ENCODE peak calls at places on chromosome 13, in nine cellular contexts. One of them, this sample, is unnamed.

GRCh38 chr13:32246468-32246867 is 68.7 kb downstream of the ZAR1L start:
- DNase-seq in psoas muscle: no peak
- DNase-seq in pancreas: no peak
- DNase-seq in tibial artery: peak; percentile 55
- DNase-seq in tibial nerve: peak; percentile 50
- DNase-seq in naive thymus-derived CD4-positive, alpha-beta T cell: no peak
- DNase-seq in GM23338: peak; percentile 93
- DNase-seq in Peyer's patch: peak; percentile 34
- DNase-seq in MM.1S: peak; percentile 37
- DNase-seq in this sample: peak; percentile 8

GRCh38 chr13:103878891-103879605 is 812.8 kb upstream of the SLC10A2 start:
- DNase-seq in psoas muscle: no peak
- DNase-seq in pancreas: no peak
- DNase-seq in tibial artery: no peak
- DNase-seq in tibial nerve: no peak
- DNase-seq in naive thymus-derived CD4-positive, alpha-beta T cell: no peak
- DNase-seq in GM23338: no peak
- DNase-seq in Peyer's patch: no peak
- DNase-seq in MM.1S: no peak
- DNase-seq in this sample: no peak

GRCh38 chr13:59643906-59644626 is 519.7 kb downstream of the DIAPH3 start:
- DNase-seq in psoas muscle: no peak
- DNase-seq in pancreas: no peak
- DNase-seq in tibial artery: no peak
- DNase-seq in tibial nerve: no peak
- DNase-seq in naive thymus-derived CD4-positive, alpha-beta T cell: no peak
- DNase-seq in GM23338: peak; percentile 19
- DNase-seq in Peyer's patch: no peak
- DNase-seq in MM.1S: no peak
- DNase-seq in this sample: no peak

GRCh38 chr13:60261432-60262351 is 98.0 kb upstream of the DIAPH3 start:
- DNase-seq in psoas muscle: no peak
- DNase-seq in pancreas: peak; percentile 45
- DNase-seq in tibial artery: no peak
- DNase-seq in tibial nerve: no peak
- DNase-seq in naive thymus-derived CD4-positive, alpha-beta T cell: no peak
- DNase-seq in GM23338: peak; percentile 95
- DNase-seq in Peyer's patch: no peak
- DNase-seq in MM.1S: no peak
- DNase-seq in this sample: no peak

GRCh38 chr13:82740442-82740841 is 1141.8 kb downstream of the SLITRK1 start:
- DNase-seq in psoas muscle: no peak
- DNase-seq in pancreas: no peak
- DNase-seq in tibial artery: no peak
- DNase-seq in tibial nerve: no peak
- DNase-seq in naive thymus-derived CD4-positive, alpha-beta T cell: no peak
- DNase-seq in GM23338: no peak
- DNase-seq in Peyer's patch: no peak
- DNase-seq in MM.1S: no peak
- DNase-seq in this sample: no peak

GRCh38 chr13:104382941-104383340 is 1316.7 kb upstream of the SLC10A2 start:
- DNase-seq in psoas muscle: no peak
- DNase-seq in pancreas: no peak
- DNase-seq in tibial artery: no peak
- DNase-seq in tibial nerve: no peak
- DNase-seq in naive thymus-derived CD4-positive, alpha-beta T cell: no peak
- DNase-seq in GM23338: no peak
- DNase-seq in Peyer's patch: no peak
- DNase-seq in MM.1S: no peak
- DNase-seq in this sample: no peak

GRCh38 chr13:36998624-36999041 is 507 bp downstream of the ALG5 start:
- DNase-seq in psoas muscle: peak; percentile 57
- DNase-seq in pancreas: peak; percentile 39
- DNase-seq in tibial artery: peak; percentile 27
- DNase-seq in tibial nerve: no peak
- DNase-seq in naive thymus-derived CD4-positive, alpha-beta T cell: no peak
- DNase-seq in GM23338: peak; percentile 47
- DNase-seq in Peyer's patch: peak; percentile 16
- DNase-seq in MM.1S: peak; percentile 7
- DNase-seq in this sample: peak; percentile 0

GRCh38 chr13:38670627-38671026 is 16.2 kb upstream of the FREM2 start:
- DNase-seq in psoas muscle: no peak
- DNase-seq in pancreas: no peak
- DNase-seq in tibial artery: no peak
- DNase-seq in tibial nerve: no peak
- DNase-seq in naive thymus-derived CD4-positive, alpha-beta T cell: no peak
- DNase-seq in GM23338: no peak
- DNase-seq in Peyer's patch: no peak
- DNase-seq in MM.1S: no peak
- DNase-seq in this sample: no peak

GRCh38 chr13:24184265-24184841 is 23.8 kb downstream of the SPATA13 start:
- DNase-seq in psoas muscle: no peak
- DNase-seq in pancreas: no peak
- DNase-seq in tibial artery: no peak
- DNase-seq in tibial nerve: no peak
- DNase-seq in naive thymus-derived CD4-positive, alpha-beta T cell: no peak
- DNase-seq in GM23338: no peak
- DNase-seq in Peyer's patch: no peak
- DNase-seq in MM.1S: no peak
- DNase-seq in this sample: no peak

DNA sequence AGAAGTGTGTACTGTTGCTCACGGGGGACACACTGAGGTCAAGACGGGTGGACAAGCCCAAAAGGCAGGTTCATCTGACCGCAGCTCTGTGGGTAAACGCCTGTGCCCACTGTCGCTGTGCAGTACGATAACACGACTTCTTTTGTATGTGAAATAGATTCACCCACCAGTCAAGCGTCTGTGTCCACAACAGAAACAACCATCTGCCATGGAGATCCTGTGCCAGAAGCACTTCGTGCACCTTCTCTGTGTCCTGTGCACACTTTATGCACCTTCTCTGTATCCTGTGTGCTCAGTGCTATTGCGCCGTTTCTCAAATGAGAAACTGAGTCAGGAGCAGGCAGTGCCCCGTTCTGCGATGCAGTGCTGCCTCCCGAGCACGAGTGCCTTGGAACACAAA is 138.9 kb downstream of the ATP11A start:
- DNase-seq in psoas muscle: no peak
- DNase-seq in pancreas: no peak
- DNase-seq in tibial artery: no peak
- DNase-seq in tibial nerve: no peak
- DNase-seq in naive thymus-derived CD4-positive, alpha-beta T cell: no peak
- DNase-seq in GM23338: no peak
- DNase-seq in Peyer's patch: no peak
- DNase-seq in MM.1S: no peak
- DNase-seq in this sample: no peak
- H3K36me3 ChIP-seq in psoas muscle: peaks cover 93% of the 10 kb centered on the region
- H3K36me3 ChIP-seq in pancreas: peaks cover 4% of the 10 kb centered on the region
- H3K36me3 ChIP-seq in tibial artery: peaks cover 63% of the 10 kb centered on the region
- H3K36me3 ChIP-seq in tibial nerve: peaks cover 94% of the 10 kb centered on the region
- H3K36me3 ChIP-seq in naive thymus-derived CD4-positive, alpha-beta T cell: no peaks in the 10 kb centered on the region
- H3K36me3 ChIP-seq in GM23338: peaks cover 11% of the 10 kb centered on the region
- H3K36me3 ChIP-seq in Peyer's patch: no peaks in the 10 kb centered on the region
- H3K36me3 ChIP-seq in MM.1S: peaks cover 2% of the 10 kb centered on the region
- H3K36me3 ChIP-seq in this sample: peaks cover 11% of the 10 kb centered on the region

GRCh38 chr13:112929778-112930055 is 39.3 kb upstream of the MCF2L start:
- DNase-seq in psoas muscle: no peak
- DNase-seq in pancreas: no peak
- DNase-seq in tibial artery: no peak
- DNase-seq in tibial nerve: no peak
- DNase-seq in naive thymus-derived CD4-positive, alpha-beta T cell: no peak
- DNase-seq in GM23338: no peak
- DNase-seq in Peyer's patch: no peak
- DNase-seq in MM.1S: no peak
- DNase-seq in this sample: no peak

GRCh38 chr13:112930192-112930591 is 38.8 kb upstream of the MCF2L start:
- DNase-seq in psoas muscle: no peak
- DNase-seq in pancreas: no peak
- DNase-seq in tibial artery: no peak
- DNase-seq in tibial nerve: no peak
- DNase-seq in naive thymus-derived CD4-positive, alpha-beta T cell: no peak
- DNase-seq in GM23338: no peak
- DNase-seq in Peyer's patch: no peak
- DNase-seq in MM.1S: no peak
- DNase-seq in this sample: no peak

GRCh38 chr13:112928958-112929777 is 39.8 kb upstream of the MCF2L start:
- DNase-seq in psoas muscle: no peak
- DNase-seq in pancreas: no peak
- DNase-seq in tibial artery: no peak
- DNase-seq in tibial nerve: no peak
- DNase-seq in naive thymus-derived CD4-positive, alpha-beta T cell: no peak
- DNase-seq in GM23338: no peak
- DNase-seq in Peyer's patch: no peak
- DNase-seq in MM.1S: no peak
- DNase-seq in this sample: no peak

GRCh38 chr13:112932971-112933370 is 36.0 kb upstream of the MCF2L start:
- DNase-seq in psoas muscle: no peak
- DNase-seq in pancreas: no peak
- DNase-seq in tibial artery: no peak
- DNase-seq in tibial nerve: no peak
- DNase-seq in naive thymus-derived CD4-positive, alpha-beta T cell: no peak
- DNase-seq in GM23338: no peak
- DNase-seq in Peyer's patch: no peak
- DNase-seq in MM.1S: no peak
- DNase-seq in this sample: no peak

GRCh38 chr13:112931028-112931934 is 37.7 kb upstream of the MCF2L start:
- DNase-seq in psoas muscle: no peak
- DNase-seq in pancreas: no peak
- DNase-seq in tibial artery: no peak
- DNase-seq in tibial nerve: no peak
- DNase-seq in naive thymus-derived CD4-positive, alpha-beta T cell: no peak
- DNase-seq in GM23338: peak; percentile 74
- DNase-seq in Peyer's patch: no peak
- DNase-seq in MM.1S: peak; percentile 93
- DNase-seq in this sample: no peak
- H3K4me3 ChIP-seq in psoas muscle: no peak overlapping the region
- H3K4me3 ChIP-seq in pancreas: no peak overlapping the region
- H3K4me3 ChIP-seq in tibial artery: no peak overlapping the region
- H3K4me3 ChIP-seq in tibial nerve: no peak overlapping the region
- H3K4me3 ChIP-seq in naive thymus-derived CD4-positive, alpha-beta T cell: no peak overlapping the region
- H3K4me3 ChIP-seq in GM23338: no peak overlapping the region
- H3K4me3 ChIP-seq in Peyer's patch: no peak overlapping the region
- H3K4me3 ChIP-seq in MM.1S: peak overlapping the region; percentile 75
- H3K4me3 ChIP-seq in this sample: no peak overlapping the region

GRCh38 chr13:35761440-35762252 is 285.2 kb upstream of the MAB21L1 start:
- DNase-seq in psoas muscle: no peak
- DNase-seq in pancreas: no peak
- DNase-seq in tibial artery: no peak
- DNase-seq in tibial nerve: no peak
- DNase-seq in naive thymus-derived CD4-positive, alpha-beta T cell: no peak
- DNase-seq in GM23338: no peak
- DNase-seq in Peyer's patch: no peak
- DNase-seq in MM.1S: no peak
- DNase-seq in this sample: no peak
- H3K36me3 ChIP-seq in psoas muscle: no peaks in the 10 kb centered on the region
- H3K36me3 ChIP-seq in pancreas: no peaks in the 10 kb centered on the region
- H3K36me3 ChIP-seq in tibial artery: no peaks in the 10 kb centered on the region
- H3K36me3 ChIP-seq in tibial nerve: no peaks in the 10 kb centered on the region
- H3K36me3 ChIP-seq in naive thymus-derived CD4-positive, alpha-beta T cell: no peaks in the 10 kb centered on the region
- H3K36me3 ChIP-seq in GM23338: no peaks in the 10 kb centered on the region
- H3K36me3 ChIP-seq in Peyer's patch: no peaks in the 10 kb centered on the region
- H3K36me3 ChIP-seq in MM.1S: no peaks in the 10 kb centered on the region
- H3K36me3 ChIP-seq in this sample: no peaks in the 10 kb centered on the region

GRCh38 chr13:98169331-98169730 is 7.7 kb downstream of the RNF113B start:
- DNase-seq in psoas muscle: no peak
- DNase-seq in pancreas: no peak
- DNase-seq in tibial artery: no peak
- DNase-seq in tibial nerve: no peak
- DNase-seq in naive thymus-derived CD4-positive, alpha-beta T cell: no peak
- DNase-seq in GM23338: no peak
- DNase-seq in Peyer's patch: no peak
- DNase-seq in MM.1S: no peak
- DNase-seq in this sample: no peak

GRCh38 chr13:98172570-98173405 is 4.3 kb downstream of the RNF113B start:
- DNase-seq in psoas muscle: no peak
- DNase-seq in pancreas: no peak
- DNase-seq in tibial artery: no peak
- DNase-seq in tibial nerve: no peak
- DNase-seq in naive thymus-derived CD4-positive, alpha-beta T cell: no peak
- DNase-seq in GM23338: no peak
- DNase-seq in Peyer's patch: no peak
- DNase-seq in MM.1S: no peak
- DNase-seq in this sample: no peak

GRCh38 chr13:98174321-98174720 is 2.7 kb downstream of the RNF113B start:
- DNase-seq in psoas muscle: no peak
- DNase-seq in pancreas: no peak
- DNase-seq in tibial artery: no peak
- DNase-seq in tibial nerve: no peak
- DNase-seq in naive thymus-derived CD4-positive, alpha-beta T cell: no peak
- DNase-seq in GM23338: no peak
- DNase-seq in Peyer's patch: no peak
- DNase-seq in MM.1S: no peak
- DNase-seq in this sample: no peak

GRCh38 chr13:98173431-98173921 is 3.6 kb downstream of the RNF113B start:
- DNase-seq in psoas muscle: no peak
- DNase-seq in pancreas: no peak
- DNase-seq in tibial artery: peak; percentile 44
- DNase-seq in tibial nerve: peak; percentile 10
- DNase-seq in naive thymus-derived CD4-positive, alpha-beta T cell: no peak
- DNase-seq in GM23338: peak; percentile 71
- DNase-seq in Peyer's patch: no peak
- DNase-seq in MM.1S: no peak
- DNase-seq in this sample: no peak

GRCh38 chr13:98171806-98172569 is 5.1 kb downstream of the RNF113B start:
- DNase-seq in psoas muscle: peak; percentile 72
- DNase-seq in pancreas: peak; percentile 27
- DNase-seq in tibial artery: peak; percentile 58
- DNase-seq in tibial nerve: peak; percentile 26
- DNase-seq in naive thymus-derived CD4-positive, alpha-beta T cell: no peak
- DNase-seq in GM23338: no peak
- DNase-seq in Peyer's patch: no peak
- DNase-seq in MM.1S: no peak
- DNase-seq in this sample: no peak
- H3K4me3 ChIP-seq in psoas muscle: peak overlapping the region; percentile 31
- H3K4me3 ChIP-seq in pancreas: no peak overlapping the region
- H3K4me3 ChIP-seq in tibial artery: peak overlapping the region; percentile 10
- H3K4me3 ChIP-seq in tibial nerve: no peak overlapping the region
- H3K4me3 ChIP-seq in naive thymus-derived CD4-positive, alpha-beta T cell: no peak overlapping the region
- H3K4me3 ChIP-seq in GM23338: peak overlapping the region; percentile 20
- H3K4me3 ChIP-seq in Peyer's patch: no peak overlapping the region
- H3K4me3 ChIP-seq in MM.1S: no peak overlapping the region
- H3K4me3 ChIP-seq in this sample: no peak overlapping the region